ENCODE peak calls at places on chromosomes 4 and X, in eight cellular contexts. One of them, this sample, is unnamed.

GRCh38 chr4:15198070-15198727 is 195.9 kb downstream of the CPEB2 start:
- DNase-seq in PC-3: no peak
- DNase-seq in upper lobe of right lung: no peak
- DNase-seq in NB4: no peak
- DNase-seq in trophoblast cell: no peak
- DNase-seq in fibroblast of mammary gland: no peak
- DNase-seq in suprapubic skin: no peak
- DNase-seq in psoas muscle: no peak
- DNase-seq in this sample: peak; percentile 42

GRCh38 chr4:155900402-155900801 is 3.1 kb upstream of the TDO2 start:
- DNase-seq in suprapubic skin: no peak
- DNase-seq in trophoblast cell: no peak
- DNase-seq in NB4: no peak
- DNase-seq in psoas muscle: no peak
- DNase-seq in PC-3: peak; percentile 68
- DNase-seq in upper lobe of right lung: no peak
- DNase-seq in fibroblast of mammary gland: peak; percentile 71
- DNase-seq in this sample: peak; percentile 45

GRCh38 chrX:47648376-47648775 is 2.0 kb downstream of the ELK1 start:
- DNase-seq in suprapubic skin: no peak
- DNase-seq in upper lobe of right lung: no peak
- DNase-seq in trophoblast cell: no peak
- DNase-seq in NB4: no peak
- DNase-seq in PC-3: no peak
- DNase-seq in psoas muscle: no peak
- DNase-seq in fibroblast of mammary gland: no peak
- DNase-seq in this sample: no peak

GRCh38 chr4:8308856-8309771 is 39.6 kb downstream of the HTRA3 start:
- DNase-seq in NB4: peak; percentile 53
- DNase-seq in trophoblast cell: no peak
- DNase-seq in upper lobe of right lung: peak; percentile 67
- DNase-seq in PC-3: no peak
- DNase-seq in fibroblast of mammary gland: no peak
- DNase-seq in suprapubic skin: peak; percentile 90
- DNase-seq in psoas muscle: peak; percentile 80
- DNase-seq in this sample: no peak

GRCh38 chr4:33160126-33160525 is 2440.0 kb downstream of the PCDH7 start:
- DNase-seq in PC-3: peak; percentile 53
- DNase-seq in psoas muscle: no peak
- DNase-seq in upper lobe of right lung: no peak
- DNase-seq in trophoblast cell: no peak
- DNase-seq in suprapubic skin: no peak
- DNase-seq in fibroblast of mammary gland: peak; percentile 71
- DNase-seq in NB4: peak; percentile 50
- DNase-seq in this sample: peak; percentile 4

GRCh38 chrX:11100281-11101035 is 10.7 kb upstream of the HCCS start:
- DNase-seq in psoas muscle: no peak
- DNase-seq in PC-3: peak; percentile 65
- DNase-seq in trophoblast cell: peak; percentile 26
- DNase-seq in suprapubic skin: no peak
- DNase-seq in fibroblast of mammary gland: peak; percentile 69
- DNase-seq in NB4: peak; percentile 6
- DNase-seq in upper lobe of right lung: no peak
- DNase-seq in this sample: peak; percentile 16

GRCh38 chr4:32506067-32506466 is 1785.9 kb downstream of the PCDH7 start:
- DNase-seq in upper lobe of right lung: no peak
- DNase-seq in PC-3: no peak
- DNase-seq in psoas muscle: no peak
- DNase-seq in fibroblast of mammary gland: no peak
- DNase-seq in NB4: no peak
- DNase-seq in trophoblast cell: no peak
- DNase-seq in suprapubic skin: no peak
- DNase-seq in this sample: no peak

GRCh38 chr4:184477201-184477999 is 3.0 kb upstream of the IRF2 start:
- DNase-seq in trophoblast cell: no peak
- DNase-seq in fibroblast of mammary gland: no peak
- DNase-seq in upper lobe of right lung: no peak
- DNase-seq in NB4: no peak
- DNase-seq in psoas muscle: no peak
- DNase-seq in suprapubic skin: no peak
- DNase-seq in PC-3: no peak
- DNase-seq in this sample: no peak

GRCh38 chr4:2281575-2282343 is 19.9 kb upstream of the MXD4 start:
- DNase-seq in fibroblast of mammary gland: no peak
- DNase-seq in NB4: peak; percentile 84
- DNase-seq in suprapubic skin: no peak
- DNase-seq in PC-3: no peak
- DNase-seq in psoas muscle: peak; percentile 12
- DNase-seq in trophoblast cell: no peak
- DNase-seq in upper lobe of right lung: no peak
- DNase-seq in this sample: no peak

GRCh38 chrX:68841251-68842049 is 12.6 kb downstream of the EFNB1 start:
- DNase-seq in psoas muscle: no peak
- DNase-seq in upper lobe of right lung: no peak
- DNase-seq in trophoblast cell: no peak
- DNase-seq in suprapubic skin: no peak
- DNase-seq in fibroblast of mammary gland: no peak
- DNase-seq in PC-3: no peak
- DNase-seq in NB4: peak; percentile 41
- DNase-seq in this sample: no peak

DNA sequence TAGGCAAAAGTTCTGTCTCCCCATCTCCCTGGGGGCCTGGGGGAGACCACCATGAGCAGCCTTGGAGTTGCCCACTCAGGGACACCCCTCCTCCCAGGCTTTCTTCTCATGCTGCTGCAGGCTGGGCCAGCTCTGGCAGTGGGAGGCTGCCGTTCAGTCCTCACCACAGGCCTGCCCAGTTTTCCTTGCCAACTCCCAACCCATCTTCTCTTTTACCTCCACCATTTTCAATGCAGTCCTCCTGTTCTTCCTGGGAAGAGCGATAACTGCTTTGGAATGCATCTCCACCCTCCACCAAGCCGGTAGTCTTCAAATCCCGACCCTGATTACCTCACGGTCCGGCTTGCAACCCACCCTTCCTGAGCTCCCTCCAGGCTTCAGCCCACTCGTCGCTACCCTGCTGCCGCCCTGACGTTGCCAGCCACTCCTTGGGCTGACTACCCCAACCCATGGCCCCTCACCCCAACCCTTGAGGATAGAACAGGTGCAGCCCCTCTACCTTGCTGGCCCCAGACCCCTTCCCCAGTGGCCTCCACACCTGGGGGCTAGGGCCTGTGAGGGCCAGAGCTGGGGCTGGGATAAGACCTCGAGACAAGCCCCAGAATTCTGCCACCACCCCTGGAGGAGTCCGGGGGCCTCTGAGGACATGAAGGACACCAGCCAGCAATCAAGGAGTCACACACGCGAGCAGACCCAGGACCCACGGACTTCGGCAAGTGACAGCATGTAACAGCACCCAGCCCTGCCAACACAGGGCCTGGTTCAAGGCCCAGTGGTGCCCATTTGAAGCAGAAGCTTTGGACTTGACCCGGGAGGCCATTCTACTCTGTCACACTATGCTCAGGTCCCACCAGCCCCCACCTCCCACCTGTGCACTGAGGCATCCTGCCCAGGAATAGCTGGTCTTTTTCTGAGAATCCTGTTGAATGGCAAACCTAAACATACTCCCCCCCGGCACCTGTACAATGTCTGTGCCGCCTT is 9.2 kb downstream of the WDR1 start:
- DNase-seq in upper lobe of right lung: no peak
- DNase-seq in suprapubic skin: no peak
- DNase-seq in psoas muscle: no peak
- DNase-seq in PC-3: peak; percentile 12
- DNase-seq in NB4: no peak
- DNase-seq in fibroblast of mammary gland: no peak
- DNase-seq in trophoblast cell: no peak
- DNase-seq in this sample: no peak
- H3K4me3 ChIP-seq in upper lobe of right lung: no peak overlapping the region
- H3K4me3 ChIP-seq in suprapubic skin: no peak overlapping the region
- H3K4me3 ChIP-seq in psoas muscle: peak overlapping the region; percentile 5
- H3K4me3 ChIP-seq in PC-3: no peak overlapping the region
- H3K4me3 ChIP-seq in NB4: no peak overlapping the region
- H3K4me3 ChIP-seq in fibroblast of mammary gland: no peak overlapping the region
- H3K4me3 ChIP-seq in trophoblast cell: no peak overlapping the region
- H3K4me3 ChIP-seq in this sample: no peak overlapping the region

GRCh38 chr4:139554726-139555072 is 1.3 kb downstream of the SETD7 start:
- DNase-seq in trophoblast cell: no peak
- DNase-seq in psoas muscle: no peak
- DNase-seq in NB4: no peak
- DNase-seq in suprapubic skin: no peak
- DNase-seq in upper lobe of right lung: no peak
- DNase-seq in fibroblast of mammary gland: no peak
- DNase-seq in PC-3: no peak
- DNase-seq in this sample: no peak
- H3K4me3 ChIP-seq in trophoblast cell: no peak overlapping the region
- H3K4me3 ChIP-seq in psoas muscle: peak overlapping the region; percentile 96
- H3K4me3 ChIP-seq in NB4: peak overlapping the region; percentile 68
- H3K4me3 ChIP-seq in suprapubic skin: peak overlapping the region; percentile 91
- H3K4me3 ChIP-seq in upper lobe of right lung: peak overlapping the region; percentile 94
- H3K4me3 ChIP-seq in fibroblast of mammary gland: peak overlapping the region; percentile 68
- H3K4me3 ChIP-seq in PC-3: peak overlapping the region; percentile 70
- H3K4me3 ChIP-seq in this sample: peak overlapping the region; percentile 83

GRCh38 chrX:123188081-123188480 is 4.0 kb downstream of the GRIA3 start:
- DNase-seq in PC-3: no peak
- DNase-seq in psoas muscle: no peak
- DNase-seq in upper lobe of right lung: no peak
- DNase-seq in NB4: no peak
- DNase-seq in suprapubic skin: no peak
- DNase-seq in trophoblast cell: no peak
- DNase-seq in fibroblast of mammary gland: peak; percentile 37
- DNase-seq in this sample: no peak

GRCh38 chrX:123186796-123187195 is 2.7 kb downstream of the GRIA3 start:
- DNase-seq in psoas muscle: no peak
- DNase-seq in suprapubic skin: no peak
- DNase-seq in upper lobe of right lung: no peak
- DNase-seq in fibroblast of mammary gland: no peak
- DNase-seq in NB4: no peak
- DNase-seq in trophoblast cell: no peak
- DNase-seq in PC-3: no peak
- DNase-seq in this sample: no peak

GRCh38 chrX:123184858-123185251 is 777 bp downstream of the GRIA3 start:
- DNase-seq in NB4: no peak
- DNase-seq in PC-3: no peak
- DNase-seq in psoas muscle: no peak
- DNase-seq in fibroblast of mammary gland: peak; percentile 10
- DNase-seq in suprapubic skin: no peak
- DNase-seq in upper lobe of right lung: no peak
- DNase-seq in trophoblast cell: no peak
- DNase-seq in this sample: no peak

GRCh38 chrX:123184199-123184857 is at the start of gene GRIA3:
- DNase-seq in trophoblast cell: no peak
- DNase-seq in NB4: no peak
- DNase-seq in fibroblast of mammary gland: peak; percentile 31
- DNase-seq in upper lobe of right lung: no peak
- DNase-seq in suprapubic skin: no peak
- DNase-seq in PC-3: no peak
- DNase-seq in psoas muscle: no peak
- DNase-seq in this sample: peak; percentile 35

DNA sequence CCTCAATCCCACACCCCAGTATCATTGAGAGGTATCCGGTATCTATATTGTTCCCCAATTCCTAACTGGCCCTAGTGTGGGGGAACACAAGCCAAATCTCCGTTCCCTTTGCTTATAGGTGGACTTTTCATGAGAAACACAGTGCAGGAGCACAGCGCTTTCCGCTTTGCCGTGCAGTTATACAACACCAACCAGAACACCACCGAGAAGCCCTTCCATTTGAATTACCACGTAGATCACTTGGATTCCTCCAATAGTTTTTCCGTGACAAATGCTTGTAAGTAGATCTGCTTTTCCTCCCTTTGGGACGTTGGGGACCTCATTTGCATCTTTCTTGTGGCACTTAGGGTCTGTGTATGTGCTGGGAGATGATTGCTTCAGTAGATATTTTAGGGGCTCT is 1.6 kb downstream of the GRIA3 start:
- DNase-seq in upper lobe of right lung: no peak
- DNase-seq in PC-3: no peak
- DNase-seq in suprapubic skin: no peak
- DNase-seq in psoas muscle: no peak
- DNase-seq in trophoblast cell: no peak
- DNase-seq in fibroblast of mammary gland: no peak
- DNase-seq in NB4: no peak
- DNase-seq in this sample: no peak
- H3K4me3 ChIP-seq in upper lobe of right lung: no peak overlapping the region
- H3K4me3 ChIP-seq in PC-3: no peak overlapping the region
- H3K4me3 ChIP-seq in suprapubic skin: peak overlapping the region; percentile 44
- H3K4me3 ChIP-seq in psoas muscle: no peak overlapping the region
- H3K4me3 ChIP-seq in trophoblast cell: no peak overlapping the region
- H3K4me3 ChIP-seq in fibroblast of mammary gland: no peak overlapping the region
- H3K4me3 ChIP-seq in NB4: no peak overlapping the region
- H3K4me3 ChIP-seq in this sample: peak overlapping the region; percentile 56

GRCh38 chrX:51776851-51777250 is 33.6 kb downstream of the GSPT2 start:
- DNase-seq in fibroblast of mammary gland: no peak
- DNase-seq in psoas muscle: no peak
- DNase-seq in PC-3: no peak
- DNase-seq in trophoblast cell: no peak
- DNase-seq in NB4: no peak
- DNase-seq in suprapubic skin: no peak
- DNase-seq in upper lobe of right lung: no peak
- DNase-seq in this sample: no peak
- H3K4me3 ChIP-seq in fibroblast of mammary gland: no peak overlapping the region
- H3K4me3 ChIP-seq in psoas muscle: no peak overlapping the region
- H3K4me3 ChIP-seq in PC-3: no peak overlapping the region
- H3K4me3 ChIP-seq in trophoblast cell: no peak overlapping the region
- H3K4me3 ChIP-seq in NB4: no peak overlapping the region
- H3K4me3 ChIP-seq in suprapubic skin: no peak overlapping the region
- H3K4me3 ChIP-seq in upper lobe of right lung: no peak overlapping the region
- H3K4me3 ChIP-seq in this sample: no peak overlapping the region

This sample was measured in skeletal muscle cell.